ENCODE peak calls at places on chromosome 5, in seven cellular contexts. Z is H7; E is CD4-positive, CD25-positive, alpha-beta regulatory T cell; T is kidney epithelial cell; G is CD8-positive, alpha-beta T cell; U is GM23248; Q is gastrocnemius medialis. V is an unnamed sample.

GRCh38 chr5:5350101-5350500 is 72.4 kb upstream of the ICE1 start:
- DNase-seq in Z (no peak), E (no peak), T (no peak), G (no peak), U (peak), Q (no peak), V (no peak)

GRCh38 chr5:43775000-43775399 is 172.0 kb downstream of the NNT start:
- DNase-seq in Z (no peak), E (no peak), T (no peak), G (no peak), U (no peak), Q (no peak), V (no peak)

GRCh38 chr5:150625164-150625535 is 15.3 kb upstream of the SYNPO start:
- DNase-seq in Z (peak), E (no peak), T (no peak), G (no peak), U (no peak), Q (no peak), V (no peak)

GRCh38 chr5:83476470-83476817 is 4.9 kb downstream of the VCAN start:
- DNase-seq in Z (no peak), E (no peak), T (no peak), G (no peak), U (no peak), Q (no peak), V (no peak)

GRCh38 chr5:82335807-82336206 is 57.7 kb upstream of the RPS23 start:
- DNase-seq in Z (no peak), E (no peak), T (no peak), G (no peak), U (peak), Q (peak), V (peak)

GRCh38 chr5:142779163-142779562 is 9.0 kb downstream of the ARHGAP26 start:
- DNase-seq in Z (no peak), E (no peak), T (no peak), G (no peak), U (peak), Q (no peak), V (no peak)

GRCh38 chr5:96880402-96881164 is 4.3 kb downstream of the ERAP2 start:
- DNase-seq in Z (no peak), E (no peak), T (no peak), G (no peak), U (peak), Q (no peak), V (no peak)

GRCh38 chr5:151463137-151464029 is 16.0 kb downstream of the SLC36A1 start:
- DNase-seq in Z (peak), E (no peak), T (no peak), G (no peak), U (no peak), Q (no peak), V (no peak)

GRCh38 chr5:109003928-109004327 is 256.2 kb downstream of the FER start:
- DNase-seq in Z (no peak), E (no peak), T (no peak), G (no peak), U (no peak), Q (no peak), V (no peak)

GRCh38 chr5:81852277-81853004 is 101.5 kb upstream of the SSBP2 start:
- DNase-seq in Z (peak), E (no peak), T (no peak), G (no peak), U (peak), Q (peak), V (no peak)

GRCh38 chr5:62643556-62644451 is 65.2 kb downstream of the LRRC70 start:
- DNase-seq in Z (no peak), E (no peak), T (no peak), G (no peak), U (no peak), Q (peak), V (no peak)

GRCh38 chr5:35129921-35130485 is 82.3 kb upstream of the AGXT2 start:
- DNase-seq in Z (no peak), E (no peak), T (no peak), G (peak), U (peak), Q (no peak), V (no peak)

GRCh38 chr5:11814373-11814772 is 89.9 kb downstream of the CTNND2 start:
- DNase-seq in Z (no peak), E (no peak), T (no peak), G (no peak), U (no peak), Q (no peak), V (no peak)

GRCh38 chr5:108730617-108731340 is 16.9 kb upstream of the FER start:
- DNase-seq in Z (no peak), E (no peak), T (no peak), G (no peak), U (no peak), Q (no peak), V (no peak)

GRCh38 chr5:172919525-172920446 is 39.4 kb upstream of the RPL26L1 start:
- DNase-seq in Z (no peak), E (no peak), T (no peak), G (no peak), U (no peak), Q (peak), V (peak)

GRCh38 chr5:134125195-134126015 is 10.9 kb downstream of the TCF7 start:
- DNase-seq in Z (no peak), E (no peak), T (no peak), G (peak), U (peak), Q (no peak), V (peak)

GRCh38 chr5:25441810-25442209 is 797.0 kb upstream of the CDH10 start:
- DNase-seq in Z (no peak), E (no peak), T (no peak), G (no peak), U (no peak), Q (no peak), V (no peak)

GRCh38 chr5:65612298-65612907 is 11.7 kb downstream of the TRIM23 start:
- DNase-seq in Z (no peak), E (no peak), T (no peak), G (no peak), U (no peak), Q (no peak), V (no peak)

GRCh38 chr5:171681667-171682066 is 104.0 kb upstream of the SMIM23 start:
- DNase-seq in Z (no peak), E (no peak), T (no peak), G (no peak), U (peak), Q (no peak), V (no peak)

GRCh38 chr5:143986567-143987242 is 174.7 kb downstream of the HMHB1 start:
- DNase-seq in Z (no peak), E (no peak), T (no peak), G (no peak), U (peak), Q (no peak), V (no peak)

GRCh38 chr5:32419791-32420190 is 24.7 kb downstream of the ZFR start:
- DNase-seq in Z (no peak), E (no peak), T (no peak), G (no peak), U (peak), Q (no peak), V (no peak)

GRCh38 chr5:132422720-132423442 is 53.4 kb downstream of the SLC22A5 start:
- DNase-seq in Z (no peak), E (no peak), T (no peak), G (peak), U (peak), Q (peak), V (peak)

GRCh38 chr5:31407921-31408714 is 123.8 kb downstream of the DROSHA start:
- DNase-seq in Z (no peak), E (no peak), T (peak), G (no peak), U (peak), Q (no peak), V (no peak)

GRCh38 chr5:36444582-36444999 is 142.9 kb upstream of the RANBP3L start:
- DNase-seq in Z (no peak), E (no peak), T (no peak), G (no peak), U (peak), Q (peak), V (peak)

GRCh38 chr5:107555425-107556090 is 115.2 kb downstream of the EFNA5 start:
- DNase-seq in Z (no peak), E (no peak), T (no peak), G (no peak), U (peak), Q (no peak), V (no peak)

GRCh38 chr5:144467795-144468194 is 297.1 kb downstream of the KCTD16 start:
- DNase-seq in Z (peak), E (no peak), T (peak), G (no peak), U (peak), Q (no peak), V (no peak)

GRCh38 chr5:68502531-68502930 is 287.0 kb downstream of the PIK3R1 start:
- DNase-seq in Z (no peak), E (no peak), T (no peak), G (no peak), U (peak), Q (no peak), V (no peak)

GRCh38 chr5:33763435-33763834 is 128.4 kb downstream of the ADAMTS12 start:
- DNase-seq in Z (no peak), E (no peak), T (no peak), G (no peak), U (no peak), Q (no peak), V (no peak)

GRCh38 chr5:181050016-181050415 is 9.9 kb downstream of the BTNL9 start:
- DNase-seq in Z (no peak), E (no peak), T (no peak), G (no peak), U (no peak), Q (no peak), V (no peak)

GRCh38 chr5:135069016-135069770 is 35.2 kb upstream of the PITX1 start:
- DNase-seq in Z (peak), E (no peak), T (no peak), G (no peak), U (no peak), Q (no peak), V (no peak)

GRCh38 chr5:7897014-7897600 is 28.2 kb downstream of the MTRR start:
- DNase-seq in Z (peak), E (no peak), T (no peak), G (no peak), U (peak), Q (no peak), V (no peak)

GRCh38 chr5:38707352-38708324 is 138.2 kb upstream of the OSMR start:
- DNase-seq in Z (no peak), E (no peak), T (no peak), G (no peak), U (no peak), Q (no peak), V (no peak)

GRCh38 chr5:137751869-137752491 is 2.2 kb downstream of the HNRNPA0 start:
- DNase-seq in Z (peak), E (no peak), T (peak), G (no peak), U (peak), Q (no peak), V (no peak)

GRCh38 chr5:57834829-57835554 is 352.4 kb upstream of the ACTBL2 start:
- DNase-seq in Z (peak), E (no peak), T (no peak), G (no peak), U (no peak), Q (no peak), V (no peak)

GRCh38 chr5:146703499-146703898 is 175.1 kb downstream of the PPP2R2B start:
- DNase-seq in Z (no peak), E (no peak), T (no peak), G (no peak), U (peak), Q (no peak), V (no peak)

GRCh38 chr5:43110606-43111170 is 10.0 kb upstream of the ZNF131 start:
- DNase-seq in Z (peak), E (no peak), T (no peak), G (peak), U (no peak), Q (no peak), V (no peak)

GRCh38 chr5:42626462-42626861 is 130.2 kb upstream of the CCDC152 start:
- DNase-seq in Z (no peak), E (no peak), T (no peak), G (no peak), U (no peak), Q (no peak), V (no peak)

GRCh38 chr5:78060421-78060820 is 234.1 kb downstream of the AP3B1 start:
- DNase-seq in Z (no peak), E (no peak), T (no peak), G (no peak), U (peak), Q (no peak), V (no peak)

DNA sequence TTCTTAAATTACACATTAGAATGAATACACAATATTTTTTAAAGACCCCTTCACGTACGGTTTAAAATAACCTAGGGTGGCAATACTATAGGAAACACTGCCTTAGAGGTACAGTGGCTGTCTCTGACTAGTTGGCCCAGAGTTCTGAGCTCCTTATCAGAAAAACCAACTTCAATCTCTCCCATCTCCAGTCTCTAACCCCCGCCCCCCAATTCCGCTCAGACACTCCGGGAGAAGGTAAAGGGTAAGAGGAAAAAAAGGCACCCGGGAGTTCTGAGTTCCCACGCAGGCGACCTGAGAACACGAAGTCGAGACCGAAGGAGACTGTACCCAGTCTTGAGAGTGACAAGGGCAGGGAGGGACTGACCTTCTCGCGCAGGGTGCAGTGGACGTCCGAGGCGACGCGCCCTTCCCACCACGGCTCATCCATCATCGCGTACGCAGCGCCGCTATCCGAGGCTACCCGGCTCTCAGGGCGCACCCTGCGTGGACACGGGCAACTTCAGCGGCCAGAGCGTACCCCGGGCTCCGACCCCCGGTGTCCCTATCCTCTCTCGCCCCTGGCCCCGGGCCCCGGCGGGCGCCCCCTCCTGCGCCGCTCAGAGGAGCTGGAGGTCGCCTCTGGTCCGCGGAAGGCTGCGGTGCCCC is 749 bp downstream of the CCNJL start:
- DNase-seq in Z (peak), E (no peak), T (no peak), G (no peak), U (no peak), Q (no peak), V (no peak)
- H3K4me3 ChIP-seq in Z (peak), E (no peak), T (peak), G (no peak), U (peak), Q (peak), V (peak)

GRCh38 chr5:1642621-1643061 is 118.9 kb upstream of the LPCAT1 start:
- DNase-seq in Z (peak), E (no peak), T (no peak), G (no peak), U (no peak), Q (no peak), V (no peak)

GRCh38 chr5:1647580-1647979 is 123.8 kb upstream of the LPCAT1 start:
- DNase-seq in Z (no peak), E (no peak), T (no peak), G (no peak), U (no peak), Q (no peak), V (no peak)

GRCh38 chr5:1643651-1644392 is 120.1 kb upstream of the LPCAT1 start:
- DNase-seq in Z (peak), E (no peak), T (no peak), G (no peak), U (peak), Q (no peak), V (no peak)

GRCh38 chr5:1642221-1642620 is 118.5 kb upstream of the LPCAT1 start:
- DNase-seq in Z (peak), E (no peak), T (no peak), G (no peak), U (no peak), Q (no peak), V (no peak)

GRCh38 chr5:1644810-1645571 is 121.2 kb upstream of the LPCAT1 start:
- DNase-seq in Z (peak), E (peak), T (no peak), G (peak), U (peak), Q (peak), V (peak)
- H3K4me3 ChIP-seq in Z (peak), E (no peak), T (no peak), G (no peak), U (peak), Q (peak), V (peak)

DNA sequence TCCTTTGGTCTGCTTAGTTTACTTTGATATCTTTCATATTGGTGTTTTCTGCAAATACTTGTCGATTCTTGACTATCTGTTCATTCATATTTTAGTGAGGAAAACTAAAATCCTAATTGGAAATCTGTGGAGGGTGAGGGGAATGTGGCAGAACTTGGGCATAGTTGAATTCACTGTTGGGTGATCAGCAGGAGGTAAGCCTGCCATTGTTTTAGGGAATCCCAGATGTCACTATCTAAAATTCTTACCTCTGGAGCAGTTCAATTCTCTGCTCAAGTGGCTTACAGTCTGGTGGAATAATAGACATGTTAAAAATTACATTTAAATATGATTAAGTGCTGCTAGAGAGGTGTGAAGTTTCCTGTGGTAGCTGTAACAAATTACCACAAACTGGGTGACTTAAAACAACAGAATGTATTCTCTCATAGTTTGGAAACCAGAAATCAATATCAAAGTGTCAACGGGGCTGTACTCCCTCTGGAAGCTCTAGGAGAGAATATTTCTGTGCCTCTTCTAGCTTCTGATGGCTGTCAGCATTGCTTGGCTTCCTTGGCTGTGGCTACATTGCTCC is 90.3 kb upstream of the GCNT4 start:
- DNase-seq in Z (no peak), E (no peak), T (no peak), G (no peak), U (no peak), Q (no peak), V (no peak)
- H3K4me3 ChIP-seq in Z (no peak), E (no peak), T (no peak), G (no peak), U (no peak), Q (no peak), V (no peak)

DNA sequence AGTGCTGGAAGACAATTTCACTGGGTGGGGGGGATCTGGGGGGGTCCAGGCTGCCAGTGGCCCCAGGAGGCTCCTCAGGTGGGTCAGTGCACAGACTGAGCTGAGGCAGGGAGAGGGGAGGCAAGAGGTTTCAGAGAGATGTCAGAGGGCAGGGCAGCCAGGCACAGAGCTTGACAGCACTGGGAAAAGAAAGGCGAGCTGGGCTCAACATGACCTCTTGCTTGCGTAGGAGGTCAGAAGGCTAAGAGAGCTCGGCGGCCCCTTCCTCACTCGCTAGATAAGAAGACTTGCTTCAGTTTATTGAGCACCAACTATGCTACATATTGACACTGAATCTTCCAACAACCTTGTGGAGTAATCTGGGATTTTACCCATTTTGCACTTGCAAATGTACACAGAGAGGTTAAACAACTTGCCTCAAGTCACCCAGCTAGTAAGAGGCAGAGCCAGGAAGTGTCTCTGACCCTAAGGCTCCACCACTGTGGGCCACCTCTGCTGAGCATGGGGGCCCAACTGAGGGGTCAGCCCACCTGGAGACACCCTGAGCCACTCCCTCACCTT is 3.5 kb downstream of the PDLIM7 start:
- DNase-seq in Z (no peak), E (no peak), T (no peak), G (no peak), U (no peak), Q (no peak), V (no peak)
- H3K4me3 ChIP-seq in Z (no peak), E (no peak), T (no peak), G (no peak), U (peak), Q (no peak), V (peak)

V was measured in ascending aorta.